ENCODE peak calls at places on chromosomes 4 and X, in seven cellular contexts. F is fibroblast of the aortic adventitia; J is activated T-cell treated with anti-CD3 and anti-CD28 coated beads, Interleukin-2, amount 50 U/mL, for 4 hours; O is transverse colon; P is CD4-positive, alpha-beta T cell; V is NCI-H460; B is chondrocyte. G is an unnamed sample.

GRCh38 chr4:53489279-53489889 is 101.9 kb downstream of the LNX1 start:
- DNase-seq in P (no peak), B (no peak), J (no peak), V (peak), O (no peak), F (peak), G (no peak)

GRCh38 chrX:71618303-71618721 is at the start of gene CXCR3:
- DNase-seq in V (no peak), F (no peak), B (no peak), J (peak), P (peak), O (peak), G (peak)

GRCh38 chrX:103774070-103774642 is 2.5 kb upstream of the PLP1 start:
- DNase-seq in J (no peak), F (peak), B (no peak), P (no peak), O (no peak), V (peak), G (no peak)

GRCh38 chr4:87555751-87556619 is 26.8 kb upstream of the SPARCL1 start:
- DNase-seq in J (no peak), V (peak), P (no peak), B (no peak), O (no peak), F (peak), G (no peak)

GRCh38 chr4:1169171-1169671 is 3.2 kb downstream of the SPON2 start:
- DNase-seq in O (no peak), B (no peak), V (no peak), J (no peak), P (no peak), F (no peak), G (no peak)

GRCh38 chr4:22099896-22100295 is 151.3 kb upstream of the KCNIP4 start:
- DNase-seq in V (peak), P (no peak), F (peak), B (no peak), J (no peak), O (no peak), G (no peak)

GRCh38 chr4:107643021-107643420 is 77.0 kb downstream of the PAPSS1 start:
- DNase-seq in B (no peak), F (no peak), P (no peak), O (no peak), V (no peak), J (no peak), G (no peak)

GRCh38 chr4:68951078-68951805 is at the start of gene UGT2A3:
- DNase-seq in P (no peak), V (no peak), B (no peak), J (no peak), O (peak), F (no peak), G (no peak)

GRCh38 chr4:38266616-38267015 is 306.4 kb downstream of the PTTG2 start:
- DNase-seq in V (no peak), B (no peak), P (no peak), F (no peak), O (peak), J (no peak), G (no peak)

GRCh38 chrX:102155806-102156179 is at the start of gene BEX5:
- DNase-seq in J (peak), B (no peak), F (no peak), O (peak), P (peak), V (peak), G (peak)

GRCh38 chrX:10414106-10414824 is 206.1 kb downstream of the MID1 start:
- DNase-seq in O (no peak), P (no peak), V (no peak), F (no peak), J (no peak), B (no peak), G (no peak)

GRCh38 chr4:20319785-20320184 is 68.1 kb downstream of the SLIT2 start:
- DNase-seq in P (no peak), J (no peak), B (no peak), O (no peak), V (no peak), F (no peak), G (no peak)

GRCh38 chrX:103310592-103311400 is at the start of gene BEX2:
- DNase-seq in F (peak), V (peak), B (peak), O (peak), P (peak), J (peak), G (peak)

GRCh38 chrX:44032479-44032878 is 59.3 kb upstream of the NDP start:
- DNase-seq in V (no peak), B (no peak), J (no peak), F (no peak), P (no peak), O (no peak), G (no peak)

GRCh38 chrX:132933170-132933569 is 25.3 kb downstream of the HS6ST2 start:
- DNase-seq in P (no peak), J (no peak), O (no peak), F (no peak), B (no peak), V (no peak), G (no peak)

GRCh38 chr4:107216379-107216778 is 180.3 kb upstream of the DKK2 start:
- DNase-seq in V (no peak), B (no peak), F (peak), J (no peak), O (no peak), P (no peak), G (no peak)

GRCh38 chr4:70721747-70722146 is at the start of gene RUFY3:
- DNase-seq in O (no peak), B (no peak), V (no peak), F (peak), P (no peak), J (no peak), G (no peak)

GRCh38 chr4:70704333-70705145 is 16.2 kb downstream of the UTP3 start:
- DNase-seq in J (peak), V (peak), O (peak), F (peak), P (peak), B (no peak), G (peak)

GRCh38 chrX:40094041-40094899 is 3.5 kb downstream of the BCOR start:
- DNase-seq in B (no peak), O (peak), V (no peak), J (no peak), F (peak), P (no peak), G (no peak)

GRCh38 chr4:173505924-173506779 is 23.9 kb downstream of the HAND2 start:
- DNase-seq in P (no peak), B (no peak), F (peak), J (peak), O (peak), V (peak), G (no peak)

GRCh38 chr4:183383606-183384005 is 60.8 kb upstream of the CDKN2AIP start:
- DNase-seq in J (no peak), F (no peak), B (peak), V (no peak), O (no peak), P (no peak), G (no peak)

GRCh38 chr4:87120411-87121162 is 99.8 kb downstream of the KLHL8 start:
- DNase-seq in B (no peak), J (no peak), V (no peak), P (no peak), F (peak), O (peak), G (no peak)

GRCh38 chr4:120753854-120754253 is 168.7 kb downstream of the PRDM5 start:
- DNase-seq in F (no peak), P (no peak), B (no peak), J (no peak), V (no peak), O (no peak), G (no peak)